ENCODE peak calls at places on chromosomes 13 and 19, in eight cellular contexts. T is ELF-1; J is hypothalamus; Z is cardiac fibroblast; S is activated naive CD4-positive, alpha-beta T cell treated with anti-CD3 and anti-CD28 coated beads for 36 hours; C is activated CD8-positive, alpha-beta memory T cell treated with anti-CD3 and anti-CD28 coated beads for 48 hours; O is CD8-positive, alpha-beta T cell; P is SW 1271. B is an unnamed sample.

GRCh38 chr13:47426126-47426849 is 529.4 kb upstream of the HTR2A start:
- DNase-seq in O (no peak), T (no peak), S (no peak), P (no peak), J (no peak), Z (peak), C (no peak), B (peak)

GRCh38 chr13:106143392-106143791 is 392.1 kb downstream of the EFNB2 start:
- DNase-seq in Z (no peak), S (no peak), O (no peak), J (no peak), P (no peak), T (no peak), C (no peak), B (peak)

GRCh38 chr13:69947577-69947976 is 160.0 kb upstream of the ATXN8OS start:
- DNase-seq in Z (no peak), S (no peak), P (no peak), C (no peak), J (no peak), T (no peak), O (no peak), B (no peak)

GRCh38 chr13:85076343-85076742 is 722.9 kb downstream of the SLITRK6 start:
- DNase-seq in C (no peak), P (no peak), Z (no peak), J (no peak), T (no peak), S (no peak), O (no peak), B (no peak)

GRCh38 chr13:29948246-29948645 is 97.8 kb upstream of the UBL3 start:
- DNase-seq in T (no peak), O (no peak), J (no peak), C (no peak), S (no peak), P (no peak), Z (no peak), B (peak)

GRCh38 chr13:86051134-86052103 is 252.2 kb upstream of the SLITRK6 start:
- DNase-seq in O (no peak), S (no peak), Z (no peak), J (no peak), T (peak), P (no peak), C (no peak), B (peak)

GRCh38 chr13:110014719-110015118 is 228.3 kb upstream of the IRS2 start:
- DNase-seq in O (no peak), J (no peak), T (no peak), S (no peak), C (no peak), P (no peak), Z (no peak), B (peak)

GRCh38 chr19:12847159-12848139 is 9.1 kb downstream of the MAST1 start:
- DNase-seq in C (peak), Z (peak), P (no peak), O (peak), J (peak), S (peak), T (peak), B (peak)

GRCh38 chr13:89066868-89067466 is 1395.8 kb downstream of the SLITRK5 start:
- DNase-seq in T (peak), P (no peak), Z (peak), S (peak), O (no peak), C (no peak), J (no peak), B (peak)

GRCh38 chr19:33446156-33446917 is 72.8 kb downstream of the CEBPG start:
- DNase-seq in S (no peak), P (no peak), T (no peak), C (no peak), Z (no peak), J (no peak), O (no peak), B (peak)

GRCh38 chr13:44506251-44506650 is 69.9 kb downstream of the TSC22D1 start:
- DNase-seq in C (no peak), S (no peak), Z (no peak), J (no peak), T (no peak), P (no peak), O (no peak), B (no peak)

GRCh38 chr19:45177817-45178261 is at the start of gene TRAPPC6A:
- DNase-seq in J (no peak), P (no peak), T (no peak), S (no peak), C (no peak), O (no peak), Z (no peak), B (peak)

GRCh38 chr13:60944863-60945262 is 470.8 kb downstream of the PCDH20 start:
- DNase-seq in S (no peak), C (no peak), J (no peak), T (no peak), O (no peak), P (no peak), Z (no peak), B (no peak)